ENCODE peak calls at places on chromosomes 1 and 21, in four cellular contexts. U is HL-60, X is dorsolateral prefrontal cortex, O is GM23338. K is an unnamed sample.

GRCh38 chr1:236303675-236304074 is 21.9 kb upstream of the ERO1B start:
- DNase-seq in U (no peak), X (no peak), O (peak; percentile 30), K (no peak)

GRCh38 chr1:160129046-160129445 is 13.5 kb downstream of the ATP1A2 start:
- DNase-seq in U (no peak), X (no peak), O (no peak), K (no peak)

GRCh38 chr1:212587304-212588136 is 21.0 kb upstream of the ATF3 start:
- DNase-seq in U (no peak), X (no peak), O (no peak), K (no peak)

GRCh38 chr1:203799157-203799556 is 3.7 kb downstream of the ZBED6 start:
- DNase-seq in U (no peak), X (no peak), O (no peak), K (no peak)

GRCh38 chr1:205259361-205259832 is 31.7 kb downstream of the TMCC2 start:
- DNase-seq in U (no peak), X (no peak), O (no peak), K (peak; percentile 36)

GRCh38 chr1:55353709-55354620 is 138.8 kb upstream of the USP24 start:
- DNase-seq in U (no peak), X (no peak), O (no peak), K (no peak)

GRCh38 chr21:45154511-45155508 is 80.4 kb downstream of the ADARB1 start:
- DNase-seq in U (no peak), X (no peak), O (peak; percentile 56), K (no peak)

GRCh38 chr21:35088235-35088865 is 39.2 kb upstream of the RUNX1 start:
- DNase-seq in U (no peak), X (no peak), O (no peak), K (no peak)

GRCh38 chr21:24023402-24023801 is 1583.9 kb downstream of the MRPL39 start:
- DNase-seq in U (no peak), X (no peak), O (no peak), K (no peak)

GRCh38 chr1:167791281-167792209 is 69.8 kb downstream of the MPZL1 start:
- DNase-seq in U (peak; percentile 44), X (no peak), O (peak; percentile 23), K (no peak)

GRCh38 chr1:78102082-78102481 is 56.3 kb downstream of the GIPC2 start:
- DNase-seq in U (no peak), X (no peak), O (no peak), K (no peak)

GRCh38 chr21:32055305-32055704 is 182.5 kb downstream of the HUNK start:
- DNase-seq in U (no peak), X (no peak), O (no peak), K (no peak)

GRCh38 chr1:12129624-12130023 is 37.2 kb upstream of the TNFRSF1B start:
- DNase-seq in U (no peak), X (no peak), O (no peak), K (no peak)

GRCh38 chr1:16905112-16905855 is 9.5 kb downstream of the RNU1-2 start:
- DNase-seq in U (no peak), X (no peak), O (peak; percentile 80), K (no peak)

GRCh38 chr1:211647666-211648065 is 27.8 kb downstream of the NEK2 start:
- DNase-seq in U (no peak), X (no peak), O (no peak), K (no peak)

GRCh38 chr1:219463629-219464028 is 149.3 kb downstream of the ZC3H11B start:
- DNase-seq in U (no peak), X (no peak), O (no peak), K (no peak)

GRCh38 chr1:160628799-160629263 is 18.0 kb downstream of the SLAMF1 start:
- DNase-seq in U (no peak), X (no peak), O (no peak), K (no peak)

GRCh38 chr1:3640113-3640932 is 9.6 kb downstream of the WRAP73 start:
- DNase-seq in U (no peak), X (no peak), O (no peak), K (no peak)

GRCh38 chr1:57761628-57762027 is 337.8 kb upstream of the DAB1 start:
- DNase-seq in U (no peak), X (peak; percentile 52), O (no peak), K (no peak)

GRCh38 chr1:7485086-7485780 is 285.9 kb upstream of the VAMP3 start:
- DNase-seq in U (no peak), X (no peak), O (no peak), K (no peak)

DNA sequence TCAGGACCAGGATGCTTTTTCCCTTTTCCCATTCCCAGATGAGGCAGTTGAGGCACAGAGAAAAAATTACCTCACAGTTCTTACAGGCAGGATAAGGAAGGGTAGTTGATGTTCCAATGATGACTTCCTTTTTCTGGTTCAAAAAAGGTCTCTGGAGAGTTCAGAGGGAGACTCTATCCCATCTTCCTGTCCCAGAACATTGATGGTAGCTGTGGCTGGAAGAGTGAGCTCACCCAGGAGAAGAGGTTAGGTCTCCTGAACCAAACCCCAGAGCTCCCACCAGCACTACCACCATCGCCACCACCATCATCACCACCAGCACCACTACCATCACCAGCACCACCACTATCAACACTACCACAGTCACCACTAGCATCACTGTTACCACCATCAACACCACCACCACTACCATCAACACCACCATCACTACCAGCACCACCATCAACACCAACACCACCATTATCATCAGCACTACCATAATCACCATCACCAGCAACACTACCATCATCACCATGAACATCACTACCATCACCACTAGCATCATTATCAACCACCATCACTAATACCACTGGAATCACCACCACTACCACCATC is 105.5 kb upstream of the RUNX3 start:
- DNase-seq in U (peak; percentile 57), X (no peak), O (no peak), K (no peak)
- TF ChIP-seq CTCF in U (no peak), X (no peak), O (no peak), K (no peak)

DNA sequence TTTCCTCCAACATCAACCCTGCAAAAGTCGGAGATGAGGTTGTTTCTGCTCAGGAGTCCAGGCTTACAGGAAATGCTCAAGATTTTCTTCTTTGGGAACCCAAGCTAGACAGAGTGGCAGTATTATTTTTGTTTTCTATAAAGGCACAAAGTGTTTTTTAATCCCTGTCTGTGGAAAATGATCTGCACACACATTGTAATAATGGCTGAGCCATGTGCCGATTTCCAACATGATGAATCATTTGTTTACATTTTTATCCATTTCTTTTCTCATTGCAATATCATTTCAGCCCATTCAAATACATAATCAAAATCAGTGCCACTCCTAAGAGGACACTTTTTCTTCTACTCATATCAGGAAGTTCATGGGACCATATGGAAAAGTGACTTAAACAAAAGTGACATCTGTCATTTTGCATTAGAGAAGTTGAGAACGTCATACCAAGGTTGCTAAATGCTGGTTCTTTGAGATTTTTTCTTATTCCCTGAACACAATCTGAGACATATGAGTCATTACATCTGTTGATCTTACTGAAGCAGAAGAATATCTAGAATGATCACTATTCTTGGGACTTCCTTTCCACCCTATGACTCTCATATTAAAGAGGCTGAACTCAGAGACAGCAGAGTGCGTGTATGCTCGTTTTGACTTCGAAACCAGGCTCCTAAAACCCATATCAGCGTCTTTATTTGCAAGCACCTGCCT is 44.9 kb downstream of the ACTA1 start:
- DNase-seq in U (no peak), X (no peak), O (no peak), K (no peak)
- H3K27ac ChIP-seq in U (no peak overlapping the region), X (no peak overlapping the region), O (no peak overlapping the region), K (no peak overlapping the region)

DNA sequence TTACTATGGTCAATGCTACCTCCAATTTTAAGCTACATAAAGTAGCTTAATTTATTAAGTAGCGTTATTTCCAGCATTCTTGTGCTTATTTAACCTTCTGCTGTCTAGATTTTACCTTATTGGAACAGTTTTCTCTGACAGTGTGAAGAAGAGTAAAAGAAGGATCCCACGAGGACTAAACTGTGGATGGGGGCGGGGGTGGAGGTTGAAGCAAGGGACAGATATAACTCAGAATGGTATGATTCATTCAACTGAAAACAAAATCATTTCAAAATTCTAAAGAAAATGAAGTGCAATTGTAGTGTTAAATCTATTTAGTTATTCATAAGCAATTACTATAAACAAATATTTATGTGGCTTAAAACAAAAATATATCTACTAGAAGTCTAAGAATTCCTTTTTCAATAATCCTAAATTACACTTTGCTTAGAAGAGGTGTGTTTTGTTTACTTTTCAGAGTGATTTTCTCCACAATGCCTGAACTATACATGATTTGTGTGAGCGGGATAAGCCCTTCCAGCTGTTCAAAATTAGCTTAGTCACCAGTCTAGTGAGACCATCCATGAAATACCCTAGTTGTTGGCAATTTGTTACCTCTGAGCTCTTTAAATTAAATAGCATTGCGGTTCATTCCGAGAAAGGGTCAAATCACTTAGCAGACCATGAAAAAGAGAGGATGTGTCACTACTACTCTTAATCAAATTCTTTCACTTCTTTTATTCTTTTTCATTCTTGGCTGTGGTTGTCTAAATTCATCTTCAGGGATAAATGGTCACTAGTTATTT is 11.6 kb upstream of the VAV3 start:
- DNase-seq in U (no peak), X (no peak), O (no peak), K (no peak)
- H3K27me3 ChIP-seq in U (no peaks in the 10 kb centered on the region), X (no peaks in the 10 kb centered on the region), O (no peaks in the 10 kb centered on the region), K (no peaks in the 10 kb centered on the region)

DNA sequence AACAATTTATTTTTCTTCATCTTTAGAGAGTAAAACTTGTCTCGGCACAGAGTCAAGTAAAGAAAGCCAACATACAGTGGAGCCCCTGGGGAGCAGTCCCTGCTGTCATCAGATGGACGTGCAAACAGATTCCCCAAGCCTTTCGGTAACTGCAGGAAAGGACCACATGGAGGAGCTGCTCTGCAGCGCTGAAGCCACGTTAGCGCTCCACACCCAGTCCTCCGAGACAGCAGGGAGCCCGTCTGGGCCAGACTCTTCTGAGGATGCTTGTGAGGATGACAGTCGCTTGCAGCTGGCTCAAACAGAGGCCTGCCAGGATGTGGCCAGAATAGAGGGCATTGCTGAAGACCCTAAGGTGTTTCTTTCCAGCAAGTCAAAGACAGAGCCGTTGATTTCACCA is 77.1 kb upstream of the SCCPDH start:
- DNase-seq in U (no peak), X (peak; percentile 82), O (peak; percentile 94), K (peak; percentile 69)
- TF ChIP-seq CTCF in U (no peak), X (peak; percentile 62), O (peak; percentile 80), K (peak; percentile 35)

DNA sequence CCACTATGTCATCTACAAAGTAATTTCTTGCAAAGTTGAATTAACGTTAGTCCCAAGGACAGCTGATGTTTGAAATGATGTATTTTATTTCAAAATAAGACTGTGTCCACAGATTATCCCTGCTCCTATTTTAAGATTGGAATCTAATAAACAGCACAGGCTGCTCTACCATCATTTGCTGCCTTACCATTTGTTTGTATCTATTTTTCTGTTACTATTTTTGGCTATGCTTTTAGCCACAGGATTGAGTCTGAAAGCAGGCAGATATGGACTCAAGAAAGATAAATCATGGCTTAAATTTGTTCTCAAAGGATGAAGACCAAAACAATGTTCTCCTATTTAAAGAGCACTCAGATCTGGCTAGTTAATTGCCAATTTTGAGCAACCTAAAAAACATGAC is 105.3 kb downstream of the RGS2 start:
- DNase-seq in U (no peak), X (no peak), O (no peak), K (no peak)
- H3K27ac ChIP-seq in U (no peak overlapping the region), X (no peak overlapping the region), O (no peak overlapping the region), K (no peak overlapping the region)